ENCODE peak calls at places on chromosome 12, in ten cellular contexts. H is OCI-LY7; J is GF-D8; Z is stomach; Q is sciatic nerve; E is stimulated activated CD4-positive, alpha-beta T cell treated with anti-CD3 and anti-CD28 coated beads, Interleukin-4, amount 100 ng/mL, for 1 hour; R is activated T-cell treated with anti-CD3 and anti-CD28 coated beads for 24 hours; K is lower lobe of right lung; M is activated CD8-positive, alpha-beta memory T cell treated with anti-CD3 and anti-CD28 coated beads, Interleukin-2, amount 50 U/mL, for 4 hours; Y is fibroblast of mammary gland. X is an unnamed sample.

GRCh38 chr12:15049456-15050153 is 76.8 kb downstream of the PDE6H start:
- DNase-seq in H (no peak), J (no peak), Z (no peak), Q (no peak), E (no peak), R (no peak), K (no peak), M (no peak), Y (no peak), X (no peak)

GRCh38 chr12:10130042-10130441 is at the start of gene CLEC7A:
- DNase-seq in H (peak), J (no peak), Z (no peak), Q (no peak), E (no peak), R (no peak), K (no peak), M (no peak), Y (no peak), X (no peak)

GRCh38 chr12:74043343-74043742 is 494.3 kb upstream of the ATXN7L3B start:
- DNase-seq in H (no peak), J (no peak), Z (no peak), Q (no peak), E (no peak), R (no peak), K (no peak), M (no peak), Y (peak), X (no peak)

GRCh38 chr12:45343269-45344051 is 127.6 kb downstream of the ANO6 start:
- DNase-seq in H (no peak), J (no peak), Z (no peak), Q (no peak), E (no peak), R (no peak), K (no peak), M (no peak), Y (peak), X (no peak)

GRCh38 chr12:54169036-54169435 is 19.7 kb downstream of the SMUG1 start:
- DNase-seq in H (no peak), J (no peak), Z (no peak), Q (no peak), E (no peak), R (no peak), K (no peak), M (no peak), Y (no peak), X (no peak)

GRCh38 chr12:8887285-8887715 is 27.0 kb upstream of the PHC1 start:
- DNase-seq in H (no peak), J (no peak), Z (no peak), Q (no peak), E (no peak), R (no peak), K (no peak), M (no peak), Y (peak), X (no peak)

GRCh38 chr12:24256636-24257150 is 307.2 kb upstream of the SOX5 start:
- DNase-seq in H (no peak), J (no peak), Z (no peak), Q (no peak), E (no peak), R (no peak), K (no peak), M (no peak), Y (no peak), X (no peak)

GRCh38 chr12:47811581-47812484 is 7.9 kb downstream of the HDAC7 start:
- DNase-seq in H (peak), J (no peak), Z (no peak), Q (peak), E (no peak), R (no peak), K (no peak), M (no peak), Y (peak), X (no peak)

GRCh38 chr12:107032266-107032665 is 45.3 kb upstream of the MTERF2 start:
- DNase-seq in H (no peak), J (no peak), Z (no peak), Q (no peak), E (no peak), R (no peak), K (no peak), M (no peak), Y (no peak), X (no peak)

GRCh38 chr12:23540572-23540971 is 408.9 kb downstream of the SOX5 start:
- DNase-seq in H (no peak), J (no peak), Z (no peak), Q (no peak), E (no peak), R (no peak), K (no peak), M (no peak), Y (no peak), X (no peak)

GRCh38 chr12:117052386-117053049 is 46.7 kb downstream of the TESC start:
- DNase-seq in H (no peak), J (no peak), Z (no peak), Q (no peak), E (no peak), R (no peak), K (no peak), M (no peak), Y (no peak), X (no peak)

GRCh38 chr12:56521590-56522371 is at the start of gene RBMS2:
- DNase-seq in H (peak), J (peak), Z (peak), Q (peak), E (peak), R (no peak), K (peak), M (peak), Y (peak), X (no peak)

GRCh38 chr12:49922349-49923034 is 18.8 kb upstream of the FAIM2 start:
- DNase-seq in H (no peak), J (no peak), Z (no peak), Q (no peak), E (no peak), R (no peak), K (no peak), M (no peak), Y (no peak), X (peak)

GRCh38 chr12:13152756-13153155 is 43.8 kb upstream of the EMP1 start:
- DNase-seq in H (no peak), J (no peak), Z (no peak), Q (no peak), E (no peak), R (no peak), K (no peak), M (no peak), Y (no peak), X (no peak)

X was measured in activated naive CD8-positive, alpha-beta T cell treated with anti-CD3 and anti-CD28 coated beads, Interleukin-2, amount 10 ng/mL, durations not matched to agents 7 days and 5 days.